ENCODE peak calls at places on chromosomes 11 and 22, in six cellular contexts. J is endodermal cell, V is upper lobe of left lung, X is right lobe of liver, N is trophoblast cell, M is body of pancreas. Y is an unnamed sample. For H3K36me3, the result is how much of the 10 kb centered on the place peaks cover.

GRCh38 chr11:67022341-67022933 is 497 bp upstream of the SYT12 start:
- DNase-seq in J (no peak), V (peak), X (no peak), N (peak), M (peak), Y (no peak)

GRCh38 chr22:46107089-46107664 is 43.1 kb upstream of the PPARA start:
- DNase-seq in J (no peak), V (peak), X (peak), N (no peak), M (peak), Y (no peak)

GRCh38 chr22:45688606-45689080 is 17.0 kb downstream of the ATXN10 start:
- DNase-seq in J (no peak), V (no peak), X (no peak), N (peak), M (peak), Y (no peak)

GRCh38 chr22:29225422-29226090 is 19.9 kb downstream of the EMID1 start:
- DNase-seq in J (peak), V (peak), X (peak), N (no peak), M (peak), Y (no peak)

GRCh38 chr11:12280838-12281565 is 96.4 kb upstream of the PARVA start:
- DNase-seq in J (peak), V (peak), X (no peak), N (no peak), M (no peak), Y (no peak)

GRCh38 chr22:33923033-33923432 is 2.8 kb upstream of the LARGE1 start:
- DNase-seq in J (no peak), V (no peak), X (no peak), N (peak), M (no peak), Y (no peak)

GRCh38 chr11:112012877-112013276 is 12.3 kb upstream of the DLAT start:
- DNase-seq in J (no peak), V (no peak), X (no peak), N (peak), M (no peak), Y (no peak)

GRCh38 chr22:27651486-27651885 is 150.1 kb downstream of the MN1 start:
- DNase-seq in J (no peak), V (no peak), X (no peak), N (no peak), M (no peak), Y (no peak)

GRCh38 chr11:123536690-123537437 is 106.8 kb downstream of the GRAMD1B start:
- DNase-seq in J (no peak), V (no peak), X (no peak), N (no peak), M (no peak), Y (no peak)

GRCh38 chr11:95291946-95292345 is 60.9 kb upstream of the SESN3 start:
- DNase-seq in J (no peak), V (no peak), X (no peak), N (no peak), M (no peak), Y (no peak)

GRCh38 chr11:8621147-8621546 is 27.1 kb upstream of the STK33 start:
- DNase-seq in J (peak), V (no peak), X (no peak), N (no peak), M (no peak), Y (no peak)

GRCh38 chr11:11701070-11701469 is 79.3 kb upstream of the GALNT18 start:
- DNase-seq in J (no peak), V (no peak), X (no peak), N (no peak), M (no peak), Y (no peak)

GRCh38 chr22:48640890-48641771 is 1186.5 kb downstream of the BRD1 start:
- DNase-seq in J (no peak), V (peak), X (no peak), N (no peak), M (no peak), Y (no peak)

GRCh38 chr11:93529707-93530467 is 13.3 kb downstream of the SMCO4 start:
- DNase-seq in J (no peak), V (peak), X (no peak), N (no peak), M (no peak), Y (no peak)

GRCh38 chr11:95991101-95991500 is 67.2 kb upstream of the MTMR2 start:
- DNase-seq in J (no peak), V (no peak), X (no peak), N (no peak), M (no peak), Y (no peak)

GRCh38 chr22:33105501-33105911 is 47.3 kb upstream of the SYN3 start:
- DNase-seq in J (no peak), V (no peak), X (no peak), N (peak), M (no peak), Y (no peak)

GRCh38 chr11:95734009-95734572 is 55.5 kb downstream of the FAM76B start:
- DNase-seq in J (no peak), V (no peak), X (no peak), N (no peak), M (peak), Y (no peak)

GRCh38 chr11:3836903-3837302 is 3.9 kb downstream of the RHOG start:
- DNase-seq in J (no peak), V (no peak), X (peak), N (no peak), M (peak), Y (peak)

GRCh38 chr11:74966651-74967050 is 17.6 kb downstream of the SPCS2 start:
- DNase-seq in J (no peak), V (no peak), X (no peak), N (no peak), M (no peak), Y (no peak)

GRCh38 chr11:10304495-10305261 is at the start of gene ADM:
- DNase-seq in J (peak), V (peak), X (peak), N (peak), M (peak), Y (no peak)

GRCh38 chr11:114346709-114347141 is 50.5 kb downstream of the NNMT start:
- DNase-seq in J (no peak), V (no peak), X (no peak), N (no peak), M (no peak), Y (no peak)

GRCh38 chr11:108117746-108118371 is 3.5 kb upstream of the ACAT1 start:
- DNase-seq in J (no peak), V (no peak), X (no peak), N (no peak), M (no peak), Y (no peak)

GRCh38 chr22:42895087-42895486 is 38.0 kb upstream of the ARFGAP3 start:
- DNase-seq in J (no peak), V (no peak), X (no peak), N (no peak), M (peak), Y (peak)

GRCh38 chr11:107272561-107272960 is 185.1 kb downstream of the CWF19L2 start:
- DNase-seq in J (peak), V (no peak), X (no peak), N (no peak), M (no peak), Y (no peak)

GRCh38 chr22:24090581-24090980 is 79.5 kb downstream of the CABIN1 start:
- DNase-seq in J (no peak), V (no peak), X (no peak), N (no peak), M (no peak), Y (no peak)

GRCh38 chr22:24086310-24086709 is 75.2 kb downstream of the CABIN1 start:
- DNase-seq in J (no peak), V (no peak), X (no peak), N (no peak), M (no peak), Y (no peak)

GRCh38 chr22:24087071-24087795 is 76.1 kb downstream of the CABIN1 start:
- DNase-seq in J (no peak), V (no peak), X (no peak), N (peak), M (no peak), Y (no peak)

GRCh38 chr22:24089951-24090350 is 78.8 kb downstream of the CABIN1 start:
- DNase-seq in J (no peak), V (no peak), X (no peak), N (no peak), M (no peak), Y (no peak)

GRCh38 chr22:24088796-24089195 is 77.7 kb downstream of the CABIN1 start:
- DNase-seq in J (peak), V (no peak), X (no peak), N (no peak), M (no peak), Y (no peak)
- H3K36me3 ChIP-seq in J (half or more), V (half or more), X (under half), N (under half), M (under half), Y (half or more)

GRCh38 chr22:30928401-30928800 is 40.2 kb downstream of the MORC2 start:
- DNase-seq in J (no peak), V (no peak), X (no peak), N (no peak), M (no peak), Y (no peak)
- H3K36me3 ChIP-seq in J (half or more), V (half or more), X (under half), N (half or more), M (under half), Y (half or more)

DNA sequence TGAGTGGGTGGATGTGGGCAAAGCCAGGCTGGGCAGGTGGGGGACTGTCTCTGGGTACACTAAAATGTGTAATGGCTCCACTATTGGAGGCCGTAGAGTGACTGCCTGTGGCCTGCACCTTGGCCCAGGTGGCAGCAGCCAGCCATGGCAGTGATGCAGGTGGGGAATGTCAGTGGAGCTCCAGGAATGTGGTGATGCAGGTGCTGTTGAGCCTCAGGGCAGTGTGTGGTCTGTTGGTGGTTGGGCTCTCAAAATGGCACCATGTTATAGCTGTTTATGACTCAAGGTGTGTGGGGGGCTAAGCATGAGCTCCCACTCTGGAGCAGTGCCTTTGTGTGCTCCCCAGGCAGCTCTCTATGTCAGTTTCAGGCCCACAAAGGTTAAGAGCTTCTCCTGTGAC is 40.2 kb upstream of the CCDC90B start:
- DNase-seq in J (no peak), V (peak), X (no peak), N (peak), M (no peak), Y (no peak)
- H3K36me3 ChIP-seq in J (under half), V (under half), X (under half), N (under half), M (under half), Y (under half)

GRCh38 chr22:39518996-39519680 is 1.2 kb upstream of the ATF4 start:
- DNase-seq in J (no peak), V (no peak), X (peak), N (no peak), M (no peak), Y (no peak)
- H3K36me3 ChIP-seq in J (half or more), V (half or more), X (under half), N (under half), M (under half), Y (under half)

GRCh38 chr11:1008001-1008400 is 28.5 kb downstream of the MUC6 start:
- DNase-seq in J (no peak), V (peak), X (no peak), N (no peak), M (no peak), Y (no peak)

GRCh38 chr11:1008781-1009180 is 27.7 kb downstream of the MUC6 start:
- DNase-seq in J (no peak), V (peak), X (no peak), N (no peak), M (no peak), Y (no peak)

GRCh38 chr11:1006762-1007161 is 29.8 kb downstream of the MUC6 start:
- DNase-seq in J (no peak), V (no peak), X (no peak), N (no peak), M (peak), Y (no peak)

GRCh38 chr11:1005913-1006312 is 30.6 kb downstream of the MUC6 start:
- DNase-seq in J (no peak), V (peak), X (no peak), N (no peak), M (peak), Y (no peak)

DNA sequence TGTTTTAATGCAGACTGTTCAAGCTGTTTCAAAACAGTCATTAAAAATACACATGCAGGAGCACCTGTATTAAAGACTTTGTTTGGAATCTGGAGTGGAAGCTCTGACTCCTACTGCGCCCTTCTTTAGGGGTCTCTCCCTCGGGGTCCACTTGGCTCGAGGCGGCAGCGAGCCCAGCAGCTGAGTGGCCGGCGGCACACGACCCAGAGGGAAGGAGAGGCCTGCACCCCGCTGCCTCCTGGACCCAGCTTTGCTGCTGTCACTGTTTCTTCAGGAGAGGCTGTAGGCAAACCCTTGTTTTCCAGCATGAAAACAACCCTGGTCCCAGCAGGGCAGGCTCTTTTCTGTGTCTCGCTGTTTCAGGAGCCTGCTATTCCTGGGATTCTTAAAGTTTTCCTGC is 29.2 kb downstream of the MUC6 start:
- DNase-seq in J (no peak), V (peak), X (no peak), N (no peak), M (no peak), Y (no peak)
- H3K36me3 ChIP-seq in J (half or more), V (half or more), X (under half), N (half or more), M (under half), Y (under half)

GRCh38 chr11:59574932-59575904 is 40.4 kb downstream of the OSBP start:
- DNase-seq in J (no peak), V (no peak), X (no peak), N (no peak), M (no peak), Y (no peak)
- H3K36me3 ChIP-seq in J (half or more), V (half or more), X (under half), N (under half), M (under half), Y (under half)

DNA sequence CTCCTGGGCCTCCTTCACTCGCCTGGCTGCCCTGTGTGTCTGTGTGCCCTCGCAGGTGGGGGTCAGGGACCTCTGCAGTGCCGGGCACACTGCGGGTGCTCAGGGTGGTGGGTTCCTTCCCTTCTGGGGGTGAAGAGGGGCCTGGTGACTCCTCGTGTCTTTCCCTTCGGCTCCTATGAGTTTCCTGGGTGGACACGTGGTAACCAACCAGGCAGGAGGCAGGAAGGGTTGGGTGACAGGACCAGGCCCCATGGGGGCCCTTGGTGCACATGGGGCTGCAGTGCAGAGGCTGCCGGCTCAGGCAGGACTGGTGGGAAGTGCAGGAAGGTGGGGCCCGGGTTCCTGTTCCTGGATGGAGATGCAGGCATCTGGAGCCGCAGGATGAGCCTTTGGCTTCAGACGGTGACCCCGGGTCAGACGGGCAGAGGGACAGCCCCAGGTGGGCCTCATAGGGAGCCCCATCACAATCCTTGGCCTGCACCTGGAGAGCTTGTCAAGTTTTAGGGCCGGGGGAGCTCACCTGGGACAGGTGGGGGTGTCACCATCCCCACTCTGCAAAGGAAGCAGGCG is 9.6 kb downstream of the FRMD8 start:
- DNase-seq in J (no peak), V (peak), X (peak), N (no peak), M (no peak), Y (no peak)
- H3K36me3 ChIP-seq in J (under half), V (half or more), X (under half), N (half or more), M (under half), Y (under half)

DNA sequence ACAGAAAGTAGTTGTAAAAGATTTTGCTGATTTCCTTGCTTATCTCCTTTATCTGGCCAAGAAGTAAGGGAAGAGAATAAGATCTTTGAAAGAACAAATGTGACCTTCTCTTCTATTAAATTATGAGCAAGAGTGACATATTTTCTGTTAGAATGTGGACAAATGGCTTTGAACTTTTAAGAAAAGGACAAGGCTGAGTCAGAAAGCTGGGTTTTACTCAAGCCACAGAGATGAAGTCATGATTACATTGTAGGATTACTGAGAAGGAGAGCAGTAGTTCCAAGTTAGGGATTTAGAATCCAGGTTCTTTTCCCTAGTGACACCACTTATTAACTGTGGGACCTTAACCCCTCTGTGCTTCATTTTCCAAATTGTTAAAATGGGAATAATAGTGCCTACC is 13.5 kb downstream of the CCDC90B start:
- DNase-seq in J (no peak), V (no peak), X (no peak), N (no peak), M (no peak), Y (no peak)
- H3K36me3 ChIP-seq in J (half or more), V (half or more), X (under half), N (under half), M (under half), Y (under half)

Y was measured in CD8-positive, alpha-beta memory T cell.